ENCODE peak calls at places on chromosomes 16 and 17, in four cellular contexts. Y is AG04450; Z is dorsolateral prefrontal cortex; A is stimulated activated CD4-positive, alpha-beta T cell treated with anti-CD3 and anti-CD28 coated beads, TNF-alpha, amount 100 ng/mL, for 1 hour. L is an unnamed sample.

GRCh38 chr17:13374203-13375143 is 227.3 kb downstream of the HS3ST3A1 start:
- DNase-seq in Y (no peak), Z (no peak), A (no peak), L (peak)

GRCh38 chr17:13638855-13639458 is 37.2 kb upstream of the HS3ST3A1 start:
- DNase-seq in Y (no peak), A (no peak), Z (no peak), L (no peak)

GRCh38 chr16:89113152-89113547 is 19.5 kb downstream of the ACSF3 start:
- DNase-seq in A (no peak), Z (no peak), Y (no peak), L (no peak)

GRCh38 chr16:67773099-67773498 is 33.3 kb downstream of the RANBP10 start:
- DNase-seq in A (no peak), Z (peak), Y (no peak), L (no peak)

GRCh38 chr16:57184890-57185445 is 871 bp downstream of the PSME3IP1 start:
- DNase-seq in A (no peak), Y (no peak), Z (no peak), L (no peak)

GRCh38 chr17:74472890-74473289 is 6.5 kb downstream of the CD300A start:
- DNase-seq in Z (no peak), A (no peak), Y (no peak), L (no peak)

GRCh38 chr17:14396542-14396941 is 95.7 kb downstream of the HS3ST3B1 start:
- DNase-seq in A (no peak), Z (no peak), Y (no peak), L (no peak)

GRCh38 chr16:71540-72341 is 690 bp downstream of the RHBDF1 start:
- DNase-seq in Y (no peak), Z (no peak), A (no peak), L (no peak)